ENCODE peak calls at places on chromosomes 11 and 22, in six cellular contexts. S, N, X, L, Z and M are unnamed samples.

GRCh38 chr11:134785660-134786284 is 373.7 kb upstream of the B3GAT1 start:
- DNase-seq in S (no peak), N (no peak), X (no peak), L (no peak), Z (no peak), M (no peak)

GRCh38 chr11:111633756-111634362 is 31.6 kb downstream of the SIK2 start:
- DNase-seq in S (no peak), N (no peak), X (no peak), L (no peak), Z (no peak), M (no peak)

GRCh38 chr22:40953446-40953845 is 2.3 kb downstream of the RBX1 start:
- DNase-seq in S (no peak), N (no peak), X (no peak), L (no peak), Z (no peak), M (no peak)

GRCh38 chr22:46010177-46010867 is 33.4 kb upstream of the WNT7B start:
- DNase-seq in S (no peak), N (no peak), X (no peak), L (no peak), Z (no peak), M (no peak)

GRCh38 chr22:36376265-36376664 is 11.5 kb downstream of the MYH9 start:
- DNase-seq in S (no peak), N (no peak), X (no peak), L (no peak), Z (no peak), M (no peak)

GRCh38 chr11:35047179-35047578 is 91.8 kb upstream of the CD44 start:
- DNase-seq in S (no peak), N (no peak), X (peak), L (peak), Z (no peak), M (no peak)

GRCh38 chr11:7480132-7480531 is 5.2 kb upstream of the OLFML1 start:
- DNase-seq in S (no peak), N (peak), X (no peak), L (no peak), Z (no peak), M (no peak)

GRCh38 chr11:115454525-115454924 is 49.7 kb downstream of the CADM1 start:
- DNase-seq in S (no peak), N (no peak), X (no peak), L (no peak), Z (no peak), M (no peak)

GRCh38 chr11:72441647-72442267 is 7.4 kb upstream of the CLPB start:
- DNase-seq in S (no peak), N (no peak), X (no peak), L (no peak), Z (no peak), M (no peak)

GRCh38 chr11:96925862-96926261 is 536.0 kb downstream of the JRKL start:
- DNase-seq in S (no peak), N (no peak), X (no peak), L (no peak), Z (no peak), M (no peak)

GRCh38 chr11:44399968-44400367 is 90.0 kb upstream of the ALX4 start:
- DNase-seq in S (no peak), N (no peak), X (no peak), L (no peak), Z (no peak), M (no peak)

GRCh38 chr11:99311870-99312269 is 291.1 kb downstream of the CNTN5 start:
- DNase-seq in S (no peak), N (no peak), X (no peak), L (no peak), Z (no peak), M (no peak)

GRCh38 chr11:1234771-1235614 is 12.1 kb downstream of the MUC5B start:
- DNase-seq in S (no peak), N (no peak), X (no peak), L (no peak), Z (no peak), M (no peak)

GRCh38 chr11:368414-369335 is 624 bp upstream of the B4GALNT4 start:
- DNase-seq in S (no peak), N (no peak), X (no peak), L (no peak), Z (no peak), M (no peak)

GRCh38 chr11:312092-312816 is 1.6 kb upstream of the IFITM1 start:
- DNase-seq in S (no peak), N (no peak), X (no peak), L (no peak), Z (peak), M (no peak)

GRCh38 chr11:128279861-128280260 is 307.5 kb downstream of the ETS1 start:
- DNase-seq in S (no peak), N (no peak), X (no peak), L (no peak), Z (no peak), M (no peak)

GRCh38 chr22:19455585-19456370 is 8.3 kb upstream of the C22orf39 start:
- DNase-seq in S (no peak), N (no peak), X (no peak), L (no peak), Z (no peak), M (no peak)

GRCh38 chr11:20594274-20595061 is 4.9 kb upstream of the SLC6A5 start:
- DNase-seq in S (no peak), N (no peak), X (no peak), L (no peak), Z (no peak), M (no peak)

GRCh38 chr11:16392646-16393045 is 36.3 kb upstream of the SOX6 start:
- DNase-seq in S (no peak), N (no peak), X (no peak), L (no peak), Z (no peak), M (no peak)

GRCh38 chr11:123696183-123696582 is 41.8 kb upstream of the SCN3B start:
- DNase-seq in S (no peak), N (no peak), X (no peak), L (no peak), Z (no peak), M (no peak)

GRCh38 chr11:34502949-34503348 is 10.6 kb downstream of the ELF5 start:
- DNase-seq in S (no peak), N (no peak), X (no peak), L (no peak), Z (no peak), M (no peak)

GRCh38 chr11:1946812-1947480 is at the start of gene MRPL23:
- DNase-seq in S (no peak), N (no peak), X (no peak), L (no peak), Z (no peak), M (no peak)